ENCODE peak calls at places on chromosomes 3 and 15, in five cellular contexts. S is heart right ventricle, Q is cardiac muscle cell, Z is tibial artery, A is fibroblast of the aortic adventitia. G is an unnamed sample.

GRCh38 chr3:12158387-12159226 is at the start of gene TIMP4:
- DNase-seq in A (peak; percentile 35), Z (peak; percentile 77), Q (peak; percentile 76), S (peak; percentile 69), G (peak; percentile 61)

GRCh38 chr3:142888484-142889262 is at the start of gene PCOLCE2:
- DNase-seq in Z (peak; percentile 70), A (peak; percentile 28), S (peak; percentile 51), Q (peak; percentile 27), G (peak; percentile 23)

GRCh38 chr3:152296382-152296781 is 27.7 kb downstream of the MBNL1 start:
- DNase-seq in A (no peak), Z (no peak), S (no peak), Q (no peak), G (no peak)

GRCh38 chr15:96349933-96350292 is 19.4 kb downstream of the NR2F2 start:
- DNase-seq in A (no peak), S (no peak), Z (no peak), Q (no peak), G (peak; percentile 58)

GRCh38 chr15:59999064-59999377 is 5.1 kb upstream of the FOXB1 start:
- DNase-seq in S (no peak), Q (no peak), A (no peak), Z (no peak), G (no peak)

GRCh38 chr3:47108546-47108945 is 55.4 kb downstream of the SETD2 start:
- DNase-seq in A (peak; percentile 20), Z (no peak), Q (peak; percentile 24), S (no peak), G (peak; percentile 14)

GRCh38 chr3:159894386-159894785 is 94.2 kb upstream of the IL12A start:
- DNase-seq in S (no peak), A (no peak), Z (no peak), Q (no peak), G (no peak)

GRCh38 chr3:143352850-143353550 is 233.4 kb downstream of the CHST2 start:
- DNase-seq in Q (no peak), S (no peak), A (no peak), Z (no peak), G (no peak)

GRCh38 chr3:37997321-37997720 is 6.7 kb downstream of the VILL start:
- DNase-seq in S (no peak), A (no peak), Q (no peak), Z (peak; percentile 72), G (no peak)

GRCh38 chr3:156519758-156520162 is 35.2 kb downstream of the SSR3 start:
- DNase-seq in S (no peak), Q (no peak), A (no peak), Z (no peak), G (no peak)

GRCh38 chr3:57637391-57637790 is 40.2 kb upstream of the ARF4 start:
- DNase-seq in Q (peak; percentile 59), S (no peak), A (peak; percentile 19), Z (no peak), G (no peak)

GRCh38 chr3:127848131-127849129 is 26.1 kb upstream of the MGLL start:
- DNase-seq in S (no peak), A (peak; percentile 33), Z (no peak), Q (peak; percentile 24), G (peak; percentile 28)

GRCh38 chr3:52200981-52201679 is 3.2 kb downstream of the ALAS1 start:
- DNase-seq in Z (no peak), S (no peak), Q (no peak), A (no peak), G (no peak)

GRCh38 chr15:30929064-30929669 is 25.5 kb downstream of the FAN1 start:
- DNase-seq in Z (no peak), Q (no peak), A (peak; percentile 8), S (no peak), G (no peak)

GRCh38 chr15:90142216-90143175 is 40.2 kb upstream of the IDH2 start:
- DNase-seq in Q (no peak), S (no peak), A (no peak), Z (no peak), G (no peak)

GRCh38 chr3:194984026-194984425 is 286.9 kb downstream of the XXYLT1 start:
- DNase-seq in Z (no peak), A (no peak), S (no peak), Q (no peak), G (no peak)

GRCh38 chr3:143693506-143693905 is 154.8 kb downstream of the SLC9A9 start:
- DNase-seq in Q (no peak), A (no peak), S (no peak), Z (no peak), G (no peak)

GRCh38 chr3:42572278-42572677 is 9.5 kb downstream of the SEC22C start:
- DNase-seq in A (peak; percentile 24), Z (no peak), Q (peak; percentile 51), S (no peak), G (peak; percentile 52)
- TF ChIP-seq CTCF in A (peak; percentile 48), Z (peak; percentile 15), Q (peak; percentile 75), S (peak; percentile 56), G (peak; percentile 68)

GRCh38 chr15:45116006-45116481 is 1.9 kb downstream of the DUOXA2 start:
- DNase-seq in Q (no peak), A (no peak), S (no peak), Z (no peak), G (no peak)

GRCh38 chr15:45118996-45119395 is 4.9 kb downstream of the DUOXA2 start:
- DNase-seq in Z (no peak), Q (no peak), A (no peak), S (no peak), G (no peak)

GRCh38 chr15:45116482-45117326 is 2.6 kb downstream of the DUOXA2 start:
- DNase-seq in Q (no peak), Z (no peak), A (no peak), S (no peak), G (no peak)

GRCh38 chr15:45118131-45118588 is 4.0 kb downstream of the DUOXA2 start:
- DNase-seq in Q (peak; percentile 94), S (peak; percentile 81), Z (peak; percentile 87), A (peak; percentile 88), G (peak; percentile 92)

GRCh38 chr15:45117327-45118130 is 3.4 kb downstream of the DUOXA2 start:
- DNase-seq in Q (no peak), S (no peak), Z (no peak), A (no peak), G (no peak)
- H3K4me3 ChIP-seq in Q (no peak overlapping the region), S (peak overlapping the region; percentile 32), Z (peak overlapping the region; percentile 22), A (no peak overlapping the region), G (no peak overlapping the region)

DNA sequence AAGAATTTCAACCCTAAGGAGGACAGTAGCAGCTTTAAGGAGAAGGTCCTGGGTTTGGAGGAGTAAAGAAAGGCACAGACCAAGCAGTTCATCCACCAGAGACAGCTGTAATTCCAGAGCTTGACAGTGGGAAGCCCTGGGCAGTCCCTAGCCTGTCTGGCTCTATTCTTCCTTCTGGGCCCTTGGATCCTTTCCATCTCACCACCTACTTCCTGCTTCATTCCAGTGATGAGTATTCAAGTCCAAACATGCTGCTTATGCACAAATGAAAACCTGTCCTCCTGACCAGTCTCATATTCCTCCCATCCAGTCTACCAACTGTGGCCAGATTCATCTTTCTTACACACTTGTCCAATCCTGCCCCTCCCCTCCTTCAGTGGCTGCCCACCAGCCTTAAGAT is 171.4 kb downstream of the CNTN3 start:
- DNase-seq in S (no peak), A (peak; percentile 48), Q (peak; percentile 21), Z (no peak), G (peak; percentile 20)
- TF ChIP-seq CTCF in S (no peak), A (no peak), Q (no peak), Z (no peak), G (no peak)

DNA sequence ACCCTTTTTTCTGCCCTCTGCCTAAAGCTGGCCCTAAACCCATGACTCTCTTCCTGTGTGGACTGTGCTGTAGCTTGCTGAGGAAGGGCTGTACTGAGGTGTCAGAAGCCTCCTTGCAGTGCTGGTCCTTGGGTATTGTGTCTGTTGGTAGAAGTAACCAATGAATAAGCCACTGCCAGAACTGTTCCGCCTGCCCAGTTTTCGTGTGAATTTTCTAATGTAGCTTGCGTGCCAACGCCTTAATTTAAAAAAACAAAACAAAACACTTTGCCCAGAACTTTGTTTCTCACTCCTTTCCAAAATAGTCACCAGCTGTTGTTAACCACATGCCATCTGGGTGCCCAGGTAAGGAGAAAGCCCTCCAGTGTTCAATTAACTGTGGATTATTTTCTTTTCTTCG is 101.9 kb downstream of the KLHL25 start:
- DNase-seq in Z (no peak), A (no peak), S (no peak), Q (no peak), G (no peak)
- H3K4me3 ChIP-seq in Z (no peak overlapping the region), A (no peak overlapping the region), S (no peak overlapping the region), Q (no peak overlapping the region), G (no peak overlapping the region)

GRCh38 chr3:124969963-124970722 is 35.6 kb upstream of the MUC13 start:
- DNase-seq in S (no peak), Q (no peak), A (no peak), Z (no peak), G (no peak)
- TF ChIP-seq CTCF in S (no peak), Q (no peak), A (no peak), Z (no peak), G (no peak)

GRCh38 chr3:140031170-140031569 is 96.2 kb downstream of the CLSTN2 start:
- DNase-seq in Q (no peak), S (no peak), Z (no peak), A (no peak), G (no peak)

DNA sequence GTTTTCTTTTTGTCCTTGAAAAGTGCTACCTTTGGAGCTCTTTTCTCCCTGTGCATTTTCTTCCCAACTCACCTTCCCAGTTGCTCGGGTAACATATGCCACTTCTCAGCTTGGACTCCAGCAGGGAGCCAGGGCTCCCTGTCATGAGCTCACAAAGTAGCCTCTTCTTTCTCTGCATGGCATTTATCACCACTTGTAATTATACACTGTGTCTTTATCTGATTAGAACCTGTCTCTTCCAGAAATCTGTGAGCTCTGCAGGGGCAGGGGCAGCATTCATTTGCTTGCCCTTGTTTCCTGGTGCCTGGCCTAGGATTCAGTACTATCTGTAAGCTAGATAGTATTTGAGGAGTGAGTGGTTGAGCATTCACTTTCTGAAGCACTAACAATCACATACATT is 100.9 kb downstream of the CLSTN2 start:
- DNase-seq in Q (no peak), A (no peak), Z (no peak), S (no peak), G (no peak)
- H3K4me3 ChIP-seq in Q (no peak overlapping the region), A (no peak overlapping the region), Z (no peak overlapping the region), S (no peak overlapping the region), G (no peak overlapping the region)

GRCh38 chr3:10688126-10688525 is 127.9 kb upstream of the SLC6A11 start:
- DNase-seq in Z (no peak), Q (no peak), A (no peak), S (no peak), G (no peak)
- TF ChIP-seq CTCF in Z (no peak), Q (no peak), A (no peak), S (no peak), G (no peak)

G was measured in cardiac fibroblast.